ENCODE peak calls at places on chromosomes 4 and X, in four cellular contexts. V, Q, I and D are unnamed samples.

GRCh38 chr4:160194716-160195115 is 1091.8 kb downstream of the RAPGEF2 start:
- DNase-seq in V (no peak), Q (no peak), I (no peak), D (no peak)

GRCh38 chr4:152102184-152103000 is 341.6 kb upstream of the GATB start:
- DNase-seq in V (no peak), Q (peak), I (no peak), D (no peak)

GRCh38 chrX:39729834-39730670 is 367.7 kb downstream of the BCOR start:
- DNase-seq in V (no peak), Q (no peak), I (peak), D (peak)

GRCh38 chrX:48476919-48477318 is 920 bp downstream of the FTSJ1 start:
- DNase-seq in V (no peak), Q (no peak), I (no peak), D (no peak)

GRCh38 chr4:88846232-88846790 is 148.7 kb upstream of the NAP1L5 start:
- DNase-seq in V (no peak), Q (peak), I (no peak), D (no peak)

GRCh38 chr4:77393981-77394380 is 211.6 kb upstream of the CXCL13 start:
- DNase-seq in V (no peak), Q (no peak), I (no peak), D (no peak)

GRCh38 chr4:44146516-44146915 is 302.1 kb downstream of the KCTD8 start:
- DNase-seq in V (no peak), Q (no peak), I (no peak), D (no peak)

GRCh38 chr4:73817341-73817740 is 19.1 kb upstream of the CXCL6 start:
- DNase-seq in V (no peak), Q (no peak), I (no peak), D (no peak)

GRCh38 chrX:71107762-71108360 is 1.3 kb upstream of the CXorf65 start:
- DNase-seq in V (no peak), Q (no peak), I (peak), D (no peak)

GRCh38 chr4:53855886-53856260 is 208.5 kb downstream of the CHIC2 start:
- DNase-seq in V (no peak), Q (no peak), I (no peak), D (no peak)

GRCh38 chr4:130336585-130337217 is 1240.7 kb downstream of the C4orf33 start:
- DNase-seq in V (no peak), Q (peak), I (no peak), D (no peak)

GRCh38 chrX:129678881-129679195 is 24.1 kb upstream of the APLN start:
- DNase-seq in V (no peak), Q (no peak), I (no peak), D (no peak)

GRCh38 chr4:109319156-109319555 is 16.7 kb upstream of the COL25A1 start:
- DNase-seq in V (no peak), Q (no peak), I (no peak), D (no peak)

GRCh38 chrX:134727363-134727762 is 69.1 kb upstream of the PLAC1 start:
- DNase-seq in V (peak), Q (peak), I (no peak), D (no peak)

GRCh38 chr4:87584509-87584908 is 23.8 kb upstream of the DSPP start:
- DNase-seq in V (no peak), Q (no peak), I (no peak), D (no peak)

DNA sequence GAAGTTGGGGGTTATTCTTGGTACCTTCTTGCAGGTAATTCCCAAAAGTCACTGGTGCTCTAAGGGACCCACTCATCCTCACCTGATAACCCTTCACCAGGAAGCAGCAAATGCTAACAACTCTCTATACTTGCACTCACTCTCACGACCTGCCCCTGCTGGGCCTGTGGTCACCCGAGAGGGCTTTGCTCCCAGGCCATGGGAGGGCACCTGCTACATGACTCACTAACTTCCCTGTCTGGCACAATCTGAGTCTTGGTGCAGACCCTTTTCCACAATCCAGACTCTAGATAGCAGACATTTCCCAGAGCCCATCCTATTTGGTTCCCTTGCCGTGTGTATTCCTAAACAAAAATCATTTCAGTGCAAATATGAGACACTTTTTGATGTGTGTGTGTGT is 403.8 kb upstream of the FAT1 start:
- DNase-seq in V (no peak), Q (no peak), I (no peak), D (no peak)
- TF ChIP-seq NR3C1 in V (no peak), Q (no peak), I (no peak), D (no peak)

GRCh38 chrX:53244610-53245009 is 19.6 kb upstream of the KDM5C start:
- DNase-seq in V (no peak), Q (no peak), I (no peak), D (no peak)

GRCh38 chrX:53242310-53242709 is 17.3 kb upstream of the KDM5C start:
- DNase-seq in V (no peak), Q (no peak), I (no peak), D (no peak)

GRCh38 chrX:53237056-53237455 is 12.0 kb upstream of the KDM5C start:
- DNase-seq in V (no peak), Q (no peak), I (no peak), D (no peak)

GRCh38 chrX:53239474-53239873 is 14.5 kb upstream of the KDM5C start:
- DNase-seq in V (peak), Q (peak), I (peak), D (peak)

GRCh38 chrX:53241558-53241957 is 16.6 kb upstream of the KDM5C start:
- DNase-seq in V (no peak), Q (no peak), I (no peak), D (no peak)
- TF ChIP-seq NR3C1 in V (no peak), Q (no peak), I (no peak), D (no peak)

GRCh38 chr4:5970381-5971076 is 47.7 kb downstream of the C4orf50 start:
- DNase-seq in V (no peak), Q (no peak), I (no peak), D (no peak)
- TF ChIP-seq NR3C1 in V (no peak), Q (no peak), I (no peak), D (no peak)

GRCh38 chr4:24655971-24656370 is 71.6 kb upstream of the DHX15 start:
- DNase-seq in V (no peak), Q (no peak), I (no peak), D (no peak)

GRCh38 chr4:24656906-24657305 is 72.6 kb upstream of the DHX15 start:
- DNase-seq in V (no peak), Q (no peak), I (no peak), D (no peak)

GRCh38 chr4:24655326-24655725 is 71.0 kb upstream of the DHX15 start:
- DNase-seq in V (no peak), Q (no peak), I (no peak), D (no peak)

GRCh38 chr4:24659241-24659961 is 75.0 kb upstream of the DHX15 start:
- DNase-seq in V (no peak), Q (no peak), I (no peak), D (no peak)

GRCh38 chr4:24657768-24658617 is 73.6 kb upstream of the DHX15 start:
- DNase-seq in V (peak), Q (peak), I (no peak), D (no peak)
- TF ChIP-seq NR3C1 in V (no peak), Q (no peak), I (no peak), D (no peak)

GRCh38 chr4:16259531-16260246 is 33.4 kb upstream of the TAPT1 start:
- DNase-seq in V (no peak), Q (no peak), I (no peak), D (no peak)
- TF ChIP-seq NR3C1 in V (no peak), Q (no peak), I (no peak), D (no peak)

GRCh38 chr4:792729-793108 is 33.2 kb downstream of the CPLX1 start:
- DNase-seq in V (no peak), Q (no peak), I (no peak), D (no peak)
- TF ChIP-seq NR3C1 in V (no peak), Q (no peak), I (no peak), D (no peak)

DNA sequence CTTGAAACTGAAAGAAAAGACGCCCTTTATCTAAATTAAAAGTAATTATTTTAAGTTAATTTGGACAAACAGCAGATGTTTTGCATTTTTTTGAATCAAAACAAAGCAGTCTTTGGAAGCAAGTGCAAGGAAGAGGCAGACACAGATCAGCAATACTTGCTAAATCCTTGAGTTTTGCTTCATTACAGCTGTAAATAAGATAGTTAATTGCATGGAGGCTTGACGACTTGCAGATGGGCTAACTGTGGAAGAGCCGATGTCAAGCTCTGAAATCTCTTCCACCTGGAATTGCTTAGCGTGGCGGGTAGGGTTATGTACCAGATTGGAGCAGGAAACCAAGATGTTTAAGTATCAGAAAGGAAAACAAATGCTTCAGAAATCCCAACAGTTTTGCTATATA is 148.8 kb downstream of the POLA1 start:
- DNase-seq in V (no peak), Q (no peak), I (no peak), D (no peak)
- TF ChIP-seq NR3C1 in V (no peak), Q (no peak), I (no peak), D (no peak)